ENCODE peak calls at places on chromosome 5, in four cellular contexts. K is heart right ventricle, S is HepG2, E is NCI-H1092. Q is an unnamed sample.

GRCh38 chr5:71587709-71588532 is 781 bp downstream of the MCCC2 start:
- DNase-seq in E (no peak), S (peak), K (no peak), Q (peak)

GRCh38 chr5:90813392-90813791 is 254.8 kb downstream of the ADGRV1 start:
- DNase-seq in E (no peak), S (no peak), K (no peak), Q (no peak)

GRCh38 chr5:142104491-142104890 is 4.1 kb upstream of the NDFIP1 start:
- DNase-seq in S (no peak), K (no peak), E (no peak), Q (no peak)

GRCh38 chr5:96963267-96963666 is 27.4 kb downstream of the LNPEP start:
- DNase-seq in S (no peak), E (no peak), K (peak), Q (no peak)

GRCh38 chr5:150848271-150848670 is 1.9 kb downstream of the IRGM start:
- DNase-seq in K (no peak), E (no peak), S (no peak), Q (no peak)

GRCh38 chr5:74542477-74542876 is 98.1 kb downstream of the ENC1 start:
- DNase-seq in S (no peak), E (no peak), K (no peak), Q (no peak)

GRCh38 chr5:93925321-93925720 is 183.9 kb upstream of the POU5F2 start:
- DNase-seq in K (no peak), E (no peak), S (no peak), Q (no peak)

GRCh38 chr5:171521219-171521633 is 101.8 kb downstream of the FGF18 start:
- DNase-seq in E (no peak), K (no peak), S (no peak), Q (no peak)

GRCh38 chr5:93592866-93593265 is 9.8 kb downstream of the NR2F1 start:
- DNase-seq in E (no peak), S (no peak), K (no peak), Q (no peak)

GRCh38 chr5:177095088-177095669 is 8.5 kb downstream of the FGFR4 start:
- DNase-seq in K (no peak), E (no peak), S (no peak), Q (no peak)

GRCh38 chr5:108769352-108769751 is 21.7 kb downstream of the FER start:
- DNase-seq in K (no peak), E (no peak), S (no peak), Q (no peak)

GRCh38 chr5:99004960-99005359 is 76.2 kb upstream of the CHD1 start:
- DNase-seq in E (no peak), S (no peak), K (no peak), Q (no peak)

GRCh38 chr5:55021465-55021864 is 2.6 kb upstream of the GZMK start:
- DNase-seq in K (no peak), E (peak), S (no peak), Q (no peak)

GRCh38 chr5:180669661-180670060 is 20.3 kb upstream of the FLT4 start:
- DNase-seq in S (no peak), K (no peak), E (no peak), Q (no peak)

GRCh38 chr5:120869831-120870230 is 405.7 kb downstream of the PRR16 start:
- DNase-seq in E (no peak), K (no peak), S (no peak), Q (no peak)

GRCh38 chr5:132526290-132526973 is 16.9 kb downstream of the IL5 start:
- DNase-seq in E (peak), K (peak), S (peak), Q (peak)

GRCh38 chr5:135707302-135707701 is 127.2 kb upstream of the SLC25A48 start:
- DNase-seq in E (no peak), S (no peak), K (no peak), Q (no peak)

GRCh38 chr5:34857161-34857560 is 18.2 kb downstream of the TTC23L start:
- DNase-seq in E (no peak), K (no peak), S (no peak), Q (no peak)

GRCh38 chr5:122726990-122727616 is 47.8 kb upstream of the SNX2 start:
- DNase-seq in E (no peak), S (no peak), K (no peak), Q (no peak)

GRCh38 chr5:77518304-77518703 is 26.2 kb upstream of the WDR41 start:
- DNase-seq in S (peak), E (peak), K (no peak), Q (no peak)

GRCh38 chr5:139501376-139501775 is 18.8 kb upstream of the STING1 start:
- DNase-seq in K (no peak), S (no peak), E (no peak), Q (no peak)

GRCh38 chr5:62948294-62948693 is 369.7 kb downstream of the LRRC70 start:
- DNase-seq in K (no peak), S (no peak), E (no peak), Q (no peak)

GRCh38 chr5:178398856-178399722 is 166.5 kb upstream of the PHYKPL start:
- DNase-seq in S (no peak), K (no peak), E (peak), Q (no peak)

GRCh38 chr5:16970260-16970659 is 34.2 kb upstream of the MYO10 start:
- DNase-seq in E (no peak), K (no peak), S (no peak), Q (no peak)

GRCh38 chr5:88944751-88945507 is 61.9 kb upstream of the MEF2C start:
- DNase-seq in E (no peak), S (no peak), K (no peak), Q (no peak)

GRCh38 chr5:151037561-151038291 is 17.3 kb downstream of the GPX3 start:
- DNase-seq in K (no peak), E (no peak), S (peak), Q (no peak)

GRCh38 chr5:71932649-71933338 is 174.5 kb upstream of the MAP1B start:
- DNase-seq in K (peak), S (peak), E (no peak), Q (peak)

GRCh38 chr5:150626853-150627276 is 13.6 kb upstream of the SYNPO start:
- DNase-seq in K (peak), S (no peak), E (no peak), Q (no peak)

GRCh38 chr5:156529902-156530301 is 202.9 kb downstream of the SGCD start:
- DNase-seq in S (no peak), K (no peak), E (no peak), Q (no peak)

Q was measured in HuH-7.